ENCODE peak calls at places on chromosome 16, in five cellular contexts. N is fibroblast of the conjunctiva; V is activated T-helper 1 cell treated with Interleukin-2 at 50 U/mL for 16 hours; A is NCI-H748 treated with DMSO at 0.1 percent for 48 hours; E is effector memory CD4-positive, alpha-beta T cell. C is an unnamed sample.
A peak's percentile ranks its signal among the peaks of the same experiment; 100 is the strongest.

GRCh38 chr16:57501492-57501891 is 15.2 kb upstream of the DOK4 start:
- DNase-seq in A (no peak), N (no peak), V (no peak), E (no peak), C (no peak)

GRCh38 chr16:67862623-67863583 is 9.9 kb upstream of the EDC4 start:
- DNase-seq in E (no peak), N (peak; percentile 9), A (no peak), V (no peak), C (no peak)

GRCh38 chr16:1309888-1310831 is 724 bp downstream of the UBE2I start:
- DNase-seq in A (no peak), E (peak; percentile 53), N (no peak), V (peak; percentile 51), C (no peak)

GRCh38 chr16:81940781-81941560 is 70.3 kb downstream of the SDR42E1 start:
- DNase-seq in V (no peak), E (no peak), N (peak; percentile 43), A (peak; percentile 10), C (peak; percentile 50)

GRCh38 chr16:19389246-19389645 is 28.4 kb upstream of the TMC5 start:
- DNase-seq in N (no peak), V (no peak), E (peak; percentile 10), A (peak; percentile 68), C (peak; percentile 20)

GRCh38 chr16:14522617-14523135 is 107.4 kb downstream of the PARN start:
- DNase-seq in N (no peak), V (no peak), A (no peak), E (no peak), C (no peak)

GRCh38 chr16:85461814-85462404 is 151.2 kb upstream of the GSE1 start:
- DNase-seq in E (no peak), N (no peak), A (peak; percentile 38), V (no peak), C (no peak)

GRCh38 chr16:31537362-31537921 is 9.7 kb downstream of the AHSP start:
- DNase-seq in E (no peak), A (no peak), V (no peak), N (no peak), C (no peak)

GRCh38 chr16:75206749-75207451 is at the start of gene CTRB2:
- DNase-seq in N (no peak), V (no peak), E (no peak), A (no peak), C (no peak)

GRCh38 chr16:4949986-4950385 is 8.1 kb upstream of the SEC14L5 start:
- DNase-seq in V (no peak), A (no peak), N (no peak), E (no peak), C (no peak)

GRCh38 chr16:84423416-84423837 is 55.1 kb downstream of the ATP2C2 start:
- DNase-seq in N (peak; percentile 9), E (no peak), V (no peak), A (no peak), C (peak; percentile 50)

GRCh38 chr16:11561856-11562255 is 24.9 kb downstream of the LITAF start:
- DNase-seq in N (no peak), V (no peak), E (no peak), A (no peak), C (no peak)

GRCh38 chr16:53769185-53769584 is 65.2 kb downstream of the FTO start:
- DNase-seq in N (no peak), A (no peak), V (no peak), E (no peak), C (no peak)

GRCh38 chr16:81521141-81521626 is 76.6 kb downstream of the CMIP start:
- DNase-seq in V (peak; percentile 58), N (no peak), E (peak; percentile 69), A (peak; percentile 2), C (peak; percentile 87)

GRCh38 chr16:69853481-69853880 is 91.3 kb downstream of the WWP2 start:
- DNase-seq in A (no peak), V (no peak), E (no peak), N (no peak), C (no peak)

GRCh38 chr16:82160226-82160625 is 9.8 kb downstream of the MPHOSPH6 start:
- DNase-seq in A (no peak), N (no peak), E (no peak), V (no peak), C (no peak)

GRCh38 chr16:85211247-85211910 is 99.1 kb upstream of the CIBAR2 start:
- DNase-seq in A (no peak), N (no peak), V (no peak), E (no peak), C (no peak)

C was measured in Ammon's horn.